ENCODE peak calls at places on chromosomes 13 and 19, in eight cellular contexts. M is psoas muscle; G is colonic mucosa; P is stimulated activated CD8-positive, alpha-beta memory T cell treated with anti-CD3 and anti-CD28 coated beads, Interleukin-15, amount 100 ng/mL, for 1 hour; U is heart right ventricle; R is T-helper 17 cell; X is RCC 7860; S is gastrocnemius medialis. O is an unnamed sample.

GRCh38 chr19:58409010-58409790 is 751 bp downstream of the ZNF584 start:
- DNase-seq in U (peak), X (peak), R (no peak), S (no peak), M (no peak), P (no peak), G (no peak), O (no peak)

GRCh38 chr19:38693380-38694223 is 46.2 kb downstream of the ACTN4 start:
- DNase-seq in G (no peak), S (no peak), M (no peak), P (no peak), R (peak), U (no peak), X (peak), O (peak)

GRCh38 chr19:2478324-2478755 is 2.4 kb downstream of the GADD45B start:
- DNase-seq in R (peak), M (peak), U (peak), X (peak), G (peak), P (no peak), S (peak), O (peak)

GRCh38 chr13:94115054-94115453 is 364.4 kb downstream of the DCT start:
- DNase-seq in R (no peak), X (no peak), U (no peak), M (no peak), P (no peak), S (no peak), G (no peak), O (no peak)

GRCh38 chr13:30017880-30018279 is 167.5 kb upstream of the UBL3 start:
- DNase-seq in S (no peak), U (no peak), M (no peak), G (no peak), X (no peak), R (no peak), P (no peak), O (no peak)

GRCh38 chr13:99975626-99976025 is 4.1 kb upstream of the ZIC5 start:
- DNase-seq in M (no peak), G (no peak), P (no peak), X (no peak), S (no peak), R (no peak), U (no peak), O (no peak)

GRCh38 chr19:32168111-32168510 is 177.3 kb upstream of the ZNF507 start:
- DNase-seq in P (no peak), U (no peak), M (no peak), S (no peak), G (no peak), R (no peak), X (no peak), O (no peak)

GRCh38 chr13:79710376-79710775 is 229.4 kb downstream of the NDFIP2 start:
- DNase-seq in U (no peak), S (no peak), P (no peak), G (no peak), R (no peak), M (no peak), X (no peak), O (no peak)

GRCh38 chr13:94708971-94709614 is 3.3 kb downstream of the SOX21 start:
- DNase-seq in G (no peak), R (no peak), M (no peak), U (no peak), X (no peak), P (no peak), S (no peak), O (no peak)

GRCh38 chr19:17829855-17830566 is 8.7 kb upstream of the INSL3 start:
- DNase-seq in G (peak), U (no peak), R (no peak), S (no peak), P (no peak), M (no peak), X (no peak), O (peak)